ENCODE peak calls at places on chromosome 18, in eight cellular contexts. X, W, L, N, P, S, D and R are unnamed samples.

GRCh38 chr18:57077786-57078552 is 68.9 kb upstream of the BOD1L2 start:
- DNase-seq in P (no peak), N (peak; percentile 85), W (no peak), L (no peak), X (no peak), D (no peak), S (no peak), R (no peak)

GRCh38 chr18:31209041-31209440 is 46.4 kb upstream of the DSC1 start:
- DNase-seq in N (no peak), L (no peak), S (no peak), P (no peak), W (peak; percentile 93), X (no peak), D (no peak), R (no peak)

GRCh38 chr18:31248783-31249521 is 69.0 kb upstream of the DSG1 start:
- DNase-seq in N (no peak), P (no peak), W (no peak), D (no peak), X (peak; percentile 29), S (no peak), L (no peak), R (no peak)

GRCh38 chr18:51867767-51868166 is 472.2 kb upstream of the DCC start:
- DNase-seq in X (no peak), L (no peak), N (peak; percentile 4), P (no peak), W (peak; percentile 7), S (no peak), D (no peak), R (no peak)

GRCh38 chr18:8800445-8800844 is 95.1 kb downstream of the MTCL1 start:
- DNase-seq in X (peak; percentile 93), N (no peak), W (peak; percentile 97), L (no peak), D (no peak), P (no peak), S (peak; percentile 28), R (no peak)

GRCh38 chr18:10878703-10879102 is 270.7 kb downstream of the PIEZO2 start:
- DNase-seq in X (no peak), N (peak; percentile 78), W (no peak), L (no peak), P (no peak), S (no peak), D (no peak), R (no peak)

GRCh38 chr18:27143580-27144287 is 41.4 kb downstream of the CHST9 start:
- DNase-seq in D (peak; percentile 46), S (no peak), P (peak; percentile 83), N (no peak), X (no peak), L (no peak), W (peak; percentile 80), R (no peak)

GRCh38 chr18:63161728-63162195 is 157.8 kb downstream of the BCL2 start:
- DNase-seq in X (peak; percentile 16), D (no peak), S (peak; percentile 73), W (no peak), L (peak; percentile 57), P (peak; percentile 60), N (no peak), R (peak; percentile 95)

GRCh38 chr18:61619783-61620182 is 273.0 kb downstream of the RNF152 start:
- DNase-seq in L (no peak), W (no peak), D (no peak), N (no peak), S (no peak), X (no peak), P (no peak), R (no peak)

GRCh38 chr18:79560042-79560860 is 119.4 kb upstream of the CTDP1 start:
- DNase-seq in X (no peak), L (no peak), W (no peak), S (peak; percentile 71), P (no peak), N (no peak), D (no peak), R (peak; percentile 31)

GRCh38 chr18:55790296-55790695 is 202.3 kb upstream of the TCF4 start:
- DNase-seq in X (peak; percentile 41), N (no peak), P (no peak), W (no peak), S (no peak), L (no peak), D (no peak), R (no peak)

GRCh38 chr18:33924576-33924975 is 300.1 kb downstream of the NOL4 start:
- DNase-seq in X (no peak), D (no peak), P (no peak), L (no peak), W (no peak), N (no peak), S (no peak), R (no peak)

GRCh38 chr18:38369772-38370690 is 804.4 kb upstream of the CELF4 start:
- DNase-seq in S (no peak), D (no peak), X (no peak), N (no peak), W (no peak), P (no peak), L (no peak), R (no peak)

GRCh38 chr18:61085751-61086150 is 247.5 kb upstream of the CDH20 start:
- DNase-seq in N (no peak), S (no peak), D (no peak), P (no peak), L (no peak), W (peak; percentile 6), X (no peak), R (no peak)

GRCh38 chr18:27954226-27954625 is 222.7 kb downstream of the CDH2 start:
- DNase-seq in P (no peak), X (no peak), S (no peak), W (no peak), N (no peak), L (no peak), D (no peak), R (no peak)

GRCh38 chr18:26482567-26482966 is 65.8 kb downstream of the KCTD1 start:
- DNase-seq in S (no peak), W (peak; percentile 88), L (no peak), X (peak; percentile 85), N (no peak), D (no peak), P (no peak), R (no peak)

GRCh38 chr18:52236134-52236533 is 103.9 kb upstream of the DCC start:
- DNase-seq in S (no peak), D (no peak), W (no peak), N (no peak), P (no peak), X (no peak), L (no peak), R (no peak)

GRCh38 chr18:76817888-76818611 is 4.3 kb upstream of the ZNF236 start:
- DNase-seq in W (no peak), N (no peak), D (no peak), L (no peak), P (no peak), X (no peak), S (no peak), R (no peak)

GRCh38 chr18:38038242-38038641 is 472.6 kb upstream of the CELF4 start:
- DNase-seq in L (no peak), W (no peak), N (no peak), P (no peak), S (no peak), D (no peak), X (no peak), R (no peak)

GRCh38 chr18:73688851-73689659 is 458.6 kb downstream of the FBXO15 start:
- DNase-seq in S (no peak), W (peak; percentile 43), L (no peak), N (peak; percentile 1), P (no peak), X (no peak), D (peak; percentile 55), R (no peak)

GRCh38 chr18:35361570-35362321 is 15.4 kb downstream of the ZNF396 start:
- DNase-seq in X (no peak), S (no peak), L (no peak), W (no peak), N (no peak), D (no peak), P (no peak), R (no peak)

GRCh38 chr18:415627-416612 is 84.6 kb downstream of the COLEC12 start:
- DNase-seq in X (no peak), S (no peak), W (no peak), P (no peak), L (no peak), D (no peak), N (no peak), R (no peak)
- H3K4me3 ChIP-seq in X (no peak overlapping the region), S (no peak overlapping the region), W (no peak overlapping the region), P (no peak overlapping the region), L (no peak overlapping the region), D (no peak overlapping the region), N (no peak overlapping the region), R (no peak overlapping the region)

GRCh38 chr18:49055787-49056186 is 105.0 kb upstream of the SMAD7 start:
- DNase-seq in D (peak; percentile 89), S (no peak), X (no peak), L (peak; percentile 39), P (peak; percentile 72), N (peak; percentile 68), W (no peak), R (peak; percentile 53)
- H3K4me1 ChIP-seq in D (peaks cover 7% of the 10 kb centered on the region), S (no peaks in the 10 kb centered on the region), X (peaks cover 3% of the 10 kb centered on the region), L (peaks cover 8% of the 10 kb centered on the region), P (no peaks in the 10 kb centered on the region), N (peaks cover 73% of the 10 kb centered on the region), W (no peaks in the 10 kb centered on the region), R (peaks cover 2% of the 10 kb centered on the region)

GRCh38 chr18:44411277-44411900 is 269.3 kb upstream of the SETBP1 start:
- DNase-seq in N (no peak), W (no peak), D (no peak), P (no peak), L (no peak), S (no peak), X (no peak), R (no peak)

GRCh38 chr18:44409071-44409470 is 271.6 kb upstream of the SETBP1 start:
- DNase-seq in L (no peak), S (no peak), X (no peak), D (no peak), W (peak; percentile 7), N (no peak), P (no peak), R (no peak)

GRCh38 chr18:44409524-44409923 is 271.2 kb upstream of the SETBP1 start:
- DNase-seq in W (no peak), P (no peak), L (no peak), D (no peak), N (no peak), S (no peak), X (no peak), R (no peak)

GRCh38 chr18:44411971-44412370 is 268.7 kb upstream of the SETBP1 start:
- DNase-seq in L (no peak), N (no peak), X (no peak), W (no peak), P (no peak), D (no peak), S (no peak), R (no peak)

DNA sequence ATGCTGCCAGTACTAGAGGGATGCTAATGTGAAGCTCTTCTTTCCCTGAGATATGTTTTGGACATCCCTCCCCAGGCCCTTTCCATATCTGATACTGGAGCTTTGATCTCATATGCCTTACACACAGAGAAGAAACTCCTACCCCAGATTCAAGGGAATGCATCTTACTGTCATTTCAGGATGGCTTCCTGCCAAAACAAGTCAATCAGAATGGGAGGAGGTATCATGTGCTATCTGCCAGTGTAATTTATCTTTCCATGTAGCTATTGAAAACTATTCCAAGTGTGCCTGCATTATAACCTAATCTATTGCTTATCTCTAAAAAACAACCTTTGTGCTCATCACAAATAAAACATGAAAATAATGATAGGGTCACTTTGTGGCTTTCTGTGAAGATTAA is 269.9 kb upstream of the SETBP1 start:
- DNase-seq in W (no peak), D (no peak), P (no peak), L (no peak), N (no peak), X (no peak), S (no peak), R (no peak)
- H3K4me3 ChIP-seq in W (no peak overlapping the region), D (no peak overlapping the region), P (no peak overlapping the region), L (no peak overlapping the region), N (no peak overlapping the region), X (no peak overlapping the region), S (no peak overlapping the region), R (no peak overlapping the region)

GRCh38 chr18:13290856-13291271 is 72.3 kb downstream of the LDLRAD4 start:
- DNase-seq in D (no peak), W (no peak), N (no peak), S (no peak), P (no peak), X (no peak), L (no peak), R (no peak)
- H3K4me1 ChIP-seq in D (no peaks in the 10 kb centered on the region), W (no peaks in the 10 kb centered on the region), N (no peaks in the 10 kb centered on the region), S (no peaks in the 10 kb centered on the region), P (peaks cover 10% of the 10 kb centered on the region), X (no peaks in the 10 kb centered on the region), L (peaks cover 2% of the 10 kb centered on the region), R (no peaks in the 10 kb centered on the region)